ENCODE peak calls at places on chromosomes 12 and 14, in six cellular contexts. O is tibial nerve; Z is left colon; F is left cardiac atrium; S is stimulated activated CD8-positive, alpha-beta memory T cell treated with anti-CD3 and anti-CD28 coated beads, Interleukin-2, amount 100 ng/mL, for 1 hour; E is fibroblast of mammary gland. W is an unnamed sample.

GRCh38 chr12:91180577-91180976 is 2.0 kb downstream of the DCN start:
- DNase-seq in O (no peak), Z (no peak), F (no peak), S (no peak), E (peak), W (no peak)

GRCh38 chr12:948238-948637 is 1.3 kb downstream of the RAD52 start:
- DNase-seq in O (no peak), Z (peak), F (no peak), S (no peak), E (no peak), W (no peak)

GRCh38 chr12:50568338-50569155 is 63.8 kb downstream of the DIP2B start:
- DNase-seq in O (no peak), Z (no peak), F (no peak), S (no peak), E (peak), W (no peak)

GRCh38 chr12:53463802-53464375 is 12.0 kb downstream of the PCBP2 start:
- DNase-seq in O (no peak), Z (no peak), F (no peak), S (no peak), E (no peak), W (no peak)

GRCh38 chr12:89506050-89506449 is 18.5 kb downstream of the GALNT4 start:
- DNase-seq in O (no peak), Z (no peak), F (no peak), S (no peak), E (no peak), W (no peak)

GRCh38 chr12:16220120-16220519 is 57.4 kb downstream of the SLC15A5 start:
- DNase-seq in O (no peak), Z (no peak), F (no peak), S (no peak), E (no peak), W (no peak)

GRCh38 chr14:102088012-102088792 is 1.4 kb upstream of the HSP90AA1 start:
- DNase-seq in O (peak), Z (peak), F (peak), S (peak), E (peak), W (peak)

GRCh38 chr14:89773644-89774316 is 180.8 kb downstream of the EFCAB11 start:
- DNase-seq in O (no peak), Z (peak), F (peak), S (peak), E (no peak), W (peak)

GRCh38 chr12:27844427-27845090 is 64.5 kb upstream of the MANSC4 start:
- DNase-seq in O (no peak), Z (no peak), F (no peak), S (no peak), E (no peak), W (no peak)

GRCh38 chr14:100622708-100623485 is 35.7 kb upstream of the BEGAIN start:
- DNase-seq in O (no peak), Z (peak), F (no peak), S (no peak), E (no peak), W (no peak)

GRCh38 chr12:126607867-126608266 is 1542.6 kb downstream of the AACS start:
- DNase-seq in O (no peak), Z (no peak), F (no peak), S (no peak), E (no peak), W (no peak)

GRCh38 chr12:53750812-53751335 is 905 bp downstream of the CISTR start:
- DNase-seq in O (no peak), Z (no peak), F (peak), S (no peak), E (no peak), W (no peak)

GRCh38 chr14:56874375-56874774 is 64.1 kb upstream of the OTX2 start:
- DNase-seq in O (no peak), Z (no peak), F (no peak), S (no peak), E (peak), W (peak)

GRCh38 chr12:86331012-86331411 is 74.8 kb upstream of the MGAT4C start:
- DNase-seq in O (no peak), Z (no peak), F (no peak), S (no peak), E (no peak), W (no peak)

GRCh38 chr14:104604461-104605449 is at the start of gene TMEM179:
- DNase-seq in O (no peak), Z (no peak), F (peak), S (no peak), E (no peak), W (peak)

GRCh38 chr12:132764231-132764630 is 2.6 kb upstream of the ANKLE2 start:
- DNase-seq in O (no peak), Z (no peak), F (no peak), S (no peak), E (no peak), W (no peak)

GRCh38 chr14:20458031-20458789 is 3.0 kb downstream of the PIP4P1 start:
- DNase-seq in O (no peak), Z (no peak), F (no peak), S (no peak), E (no peak), W (no peak)

GRCh38 chr14:75279153-75279738 is 618 bp downstream of the FOS start:
- DNase-seq in O (peak), Z (peak), F (peak), S (no peak), E (peak), W (peak)

GRCh38 chr14:92551066-92551841 is 37.7 kb downstream of the RIN3 start:
- DNase-seq in O (no peak), Z (no peak), F (no peak), S (no peak), E (no peak), W (no peak)

GRCh38 chr14:93753647-93754046 is 34.6 kb downstream of the PRIMA1 start:
- DNase-seq in O (no peak), Z (no peak), F (no peak), S (no peak), E (no peak), W (no peak)

GRCh38 chr14:22646570-22647254 is 2.6 kb upstream of the OR6J1 start:
- DNase-seq in O (no peak), Z (no peak), F (no peak), S (no peak), E (peak), W (no peak)

GRCh38 chr12:117750657-117751056 is 218.1 kb downstream of the KSR2 start:
- DNase-seq in O (no peak), Z (no peak), F (no peak), S (no peak), E (no peak), W (no peak)

GRCh38 chr12:1473418-1473817 is 121.0 kb downstream of the FBXL14 start:
- DNase-seq in O (no peak), Z (peak), F (no peak), S (no peak), E (no peak), W (no peak)

GRCh38 chr12:18320036-18320617 is 58.8 kb downstream of the PIK3C2G start:
- DNase-seq in O (no peak), Z (no peak), F (no peak), S (no peak), E (peak), W (peak)

GRCh38 chr12:103085541-103085940 is 128.1 kb downstream of the ASCL1 start:
- DNase-seq in O (no peak), Z (no peak), F (no peak), S (no peak), E (no peak), W (no peak)